ENCODE peak calls at places on chromosomes 12 and 14, in seven cellular contexts. T is substantia nigra, H is NCI-H748 treated with DMSO at 0.1 percent for 48 hours, Y is posterior cingulate gyrus, P is mesothelial cell of epicardium, Q is T-cell, S is A549. V is an unnamed sample.
A peak's percentile ranks its signal among the peaks of the same experiment; 100 is the strongest.

GRCh38 chr14:53979141-53979673 is 22.6 kb upstream of the BMP4 start:
- DNase-seq in T (no peak), H (no peak), Y (no peak), P (no peak), Q (no peak), S (no peak), V (no peak)

GRCh38 chr12:113261847-113262470 is 40.7 kb downstream of the TPCN1 start:
- DNase-seq in T (no peak), H (no peak), Y (no peak), P (no peak), Q (peak; percentile 6), S (no peak), V (no peak)

GRCh38 chr14:89767861-89768268 is 186.7 kb downstream of the EFCAB11 start:
- DNase-seq in T (no peak), H (peak; percentile 31), Y (no peak), P (no peak), Q (peak; percentile 65), S (no peak), V (no peak)

GRCh38 chr12:49448858-49449257 is 81.6 kb downstream of the SPATS2 start:
- DNase-seq in T (no peak), H (no peak), Y (no peak), P (no peak), Q (no peak), S (no peak), V (no peak)

GRCh38 chr14:33962016-33962415 is 11.1 kb upstream of the EGLN3 start:
- DNase-seq in T (no peak), H (no peak), Y (no peak), P (no peak), Q (no peak), S (no peak), V (no peak)

GRCh38 chr12:116053479-116054195 is 223.9 kb downstream of the MED13L start:
- DNase-seq in T (no peak), H (no peak), Y (no peak), P (no peak), Q (no peak), S (no peak), V (no peak)

GRCh38 chr12:112007945-112008344 is 5.0 kb downstream of the TMEM116 start:
- DNase-seq in T (no peak), H (no peak), Y (no peak), P (no peak), Q (no peak), S (no peak), V (no peak)

GRCh38 chr14:65103150-65103760 is 938 bp upstream of the MAX start:
- DNase-seq in T (no peak), H (peak; percentile 67), Y (no peak), P (no peak), Q (no peak), S (peak; percentile 32), V (no peak)

GRCh38 chr14:85594217-85594616 is 64.3 kb downstream of the FLRT2 start:
- DNase-seq in T (no peak), H (no peak), Y (no peak), P (no peak), Q (no peak), S (no peak), V (no peak)

GRCh38 chr12:131640436-131640969 is 70.4 kb upstream of the SFSWAP start:
- DNase-seq in T (no peak), H (no peak), Y (peak; percentile 66), P (no peak), Q (no peak), S (no peak), V (no peak)

GRCh38 chr14:92978229-92979021 is 55.5 kb downstream of the CHGA start:
- DNase-seq in T (no peak), H (no peak), Y (no peak), P (no peak), Q (no peak), S (no peak), V (no peak)

GRCh38 chr14:61472025-61472672 is 150.8 kb downstream of the PRKCH start:
- DNase-seq in T (no peak), H (no peak), Y (no peak), P (no peak), Q (peak; percentile 44), S (peak; percentile 65), V (peak; percentile 99)

GRCh38 chr14:51394804-51395203 is 154.8 kb downstream of the TMX1 start:
- DNase-seq in T (no peak), H (no peak), Y (no peak), P (no peak), Q (no peak), S (no peak), V (no peak)

GRCh38 chr14:97458302-97459137 is 661.3 kb downstream of the VRK1 start:
- DNase-seq in T (peak; percentile 7), H (peak; percentile 9), Y (peak; percentile 17), P (peak; percentile 42), Q (peak; percentile 81), S (no peak), V (no peak)

GRCh38 chr12:29546000-29546399 is 48.5 kb upstream of the OVCH1 start:
- DNase-seq in T (no peak), H (no peak), Y (no peak), P (no peak), Q (no peak), S (no peak), V (no peak)

V was measured in AG04449.